ENCODE peak calls at places on chromosome 18, in eight cellular contexts. N, W, M, K, B, I, D and E are unnamed samples.
A peak's percentile ranks its signal among the peaks of the same experiment; 100 is the strongest.

GRCh38 chr18:49656098-49656591 is 94.3 kb downstream of the LIPG start:
- DNase-seq in N (peak; percentile 76), W (no peak), M (no peak), K (no peak), B (peak; percentile 89), I (peak; percentile 44), D (peak; percentile 22), E (no peak)

GRCh38 chr18:46068763-46069162 is 3.3 kb downstream of the PSTPIP2 start:
- DNase-seq in N (no peak), W (no peak), M (no peak), K (no peak), B (peak; percentile 42), I (no peak), D (no peak), E (no peak)

GRCh38 chr18:57780318-57781127 is 22.6 kb downstream of the ATP8B1 start:
- DNase-seq in N (peak; percentile 86), W (peak; percentile 24), M (no peak), K (no peak), B (no peak), I (peak; percentile 88), D (peak; percentile 57), E (no peak)

GRCh38 chr18:29147944-29148343 is 971.0 kb upstream of the CDH2 start:
- DNase-seq in N (peak; percentile 76), W (no peak), M (no peak), K (no peak), B (no peak), I (peak; percentile 37), D (no peak), E (no peak)

GRCh38 chr18:2104620-2105462 is 466.5 kb downstream of the METTL4 start:
- DNase-seq in N (peak; percentile 59), W (no peak), M (peak; percentile 81), K (peak; percentile 16), B (peak; percentile 34), I (peak; percentile 30), D (peak; percentile 50), E (no peak)

GRCh38 chr18:12694032-12694431 is 8.5 kb downstream of the CEP76 start:
- DNase-seq in N (peak; percentile 3), W (no peak), M (no peak), K (no peak), B (peak; percentile 57), I (no peak), D (no peak), E (no peak)

GRCh38 chr18:58041633-58042032 is 2.4 kb upstream of the NEDD4L start:
- DNase-seq in N (no peak), W (no peak), M (no peak), K (no peak), B (peak; percentile 25), I (no peak), D (no peak), E (no peak)

GRCh38 chr18:47547539-47548202 is 296.2 kb upstream of the SKOR2 start:
- DNase-seq in N (no peak), W (no peak), M (no peak), K (no peak), B (no peak), I (no peak), D (no peak), E (no peak)

GRCh38 chr18:51051105-51051712 is 21.2 kb downstream of the SMAD4 start:
- DNase-seq in N (peak; percentile 54), W (peak; percentile 26), M (no peak), K (no peak), B (peak; percentile 43), I (peak; percentile 20), D (no peak), E (peak; percentile 30)

GRCh38 chr18:293557-293956 is 25.7 kb upstream of the THOC1 start:
- DNase-seq in N (no peak), W (no peak), M (no peak), K (no peak), B (no peak), I (no peak), D (no peak), E (no peak)

GRCh38 chr18:47986724-47987455 is 56.4 kb upstream of the SMAD2 start:
- DNase-seq in N (no peak), W (peak; percentile 95), M (no peak), K (no peak), B (no peak), I (no peak), D (no peak), E (no peak)

GRCh38 chr18:54679318-54680149 is 88.5 kb downstream of the DYNAP start:
- DNase-seq in N (peak; percentile 73), W (peak; percentile 13), M (no peak), K (no peak), B (peak; percentile 56), I (peak; percentile 73), D (peak; percentile 37), E (peak; percentile 25)

GRCh38 chr18:67513285-67513684 is 3.2 kb downstream of the DSEL start:
- DNase-seq in N (no peak), W (no peak), M (no peak), K (no peak), B (no peak), I (no peak), D (no peak), E (no peak)

GRCh38 chr18:808086-808485 is 4.0 kb downstream of the YES1 start:
- DNase-seq in N (no peak), W (no peak), M (no peak), K (no peak), B (no peak), I (no peak), D (no peak), E (no peak)

GRCh38 chr18:28112056-28112470 is 64.9 kb downstream of the CDH2 start:
- DNase-seq in N (peak; percentile 88), W (no peak), M (no peak), K (no peak), B (no peak), I (no peak), D (no peak), E (no peak)

GRCh38 chr18:76131738-76132137 is 363.3 kb downstream of the ZNF516 start:
- DNase-seq in N (peak; percentile 3), W (no peak), M (no peak), K (no peak), B (no peak), I (no peak), D (no peak), E (no peak)

GRCh38 chr18:44937985-44938384 is 257.3 kb downstream of the SETBP1 start:
- DNase-seq in N (no peak), W (no peak), M (no peak), K (no peak), B (no peak), I (no peak), D (no peak), E (no peak)